ENCODE peak calls at places on chromosomes 2 and 18, in seven cellular contexts. O is Calu3; I is cerebellum; Z is choroid plexus epithelial cell; L is activated naive CD8-positive, alpha-beta T cell treated with anti-CD3 and anti-CD28 coated beads for 36 hours; W is progenitor cell of endocrine pancreas; F is activated CD4-positive, CD25-positive, alpha-beta regulatory T cell. M is an unnamed sample.

GRCh38 chr2:186903183-186903582 is 54.2 kb upstream of the ZSWIM2 start:
- DNase-seq in O (no peak), I (no peak), Z (peak), L (no peak), W (no peak), F (no peak), M (no peak)

GRCh38 chr2:200379481-200380120 is 73.1 kb downstream of the SPATS2L start:
- DNase-seq in O (no peak), I (no peak), Z (no peak), L (no peak), W (no peak), F (no peak), M (no peak)

GRCh38 chr18:77547757-77548156 is 298.1 kb downstream of the GALR1 start:
- DNase-seq in O (no peak), I (no peak), Z (no peak), L (no peak), W (no peak), F (no peak), M (no peak)

GRCh38 chr2:46351388-46352141 is 54.4 kb downstream of the EPAS1 start:
- DNase-seq in O (no peak), I (no peak), Z (no peak), L (peak), W (no peak), F (peak), M (no peak)

GRCh38 chr18:48602759-48603390 is 64.0 kb downstream of the CTIF start:
- DNase-seq in O (no peak), I (no peak), Z (no peak), L (no peak), W (no peak), F (no peak), M (no peak)

GRCh38 chr2:232345251-232345650 is 33.3 kb upstream of the ALPP start:
- DNase-seq in O (no peak), I (no peak), Z (no peak), L (no peak), W (no peak), F (no peak), M (no peak)

GRCh38 chr2:23568257-23569190 is 183.5 kb downstream of the KLHL29 start:
- DNase-seq in O (no peak), I (no peak), Z (no peak), L (no peak), W (no peak), F (no peak), M (no peak)

GRCh38 chr2:15169326-15170038 is 391.7 kb downstream of the NBAS start:
- DNase-seq in O (peak), I (no peak), Z (peak), L (no peak), W (no peak), F (no peak), M (no peak)

GRCh38 chr2:43222472-43223146 is 3.8 kb downstream of the ZFP36L2 start:
- DNase-seq in O (no peak), I (no peak), Z (peak), L (no peak), W (no peak), F (no peak), M (no peak)

GRCh38 chr2:74198461-74199274 is at the start of gene MTHFD2:
- DNase-seq in O (peak), I (peak), Z (peak), L (peak), W (peak), F (peak), M (peak)

GRCh38 chr2:104873689-104874054 is 19.8 kb downstream of the POU3F3 start:
- DNase-seq in O (no peak), I (no peak), Z (no peak), L (no peak), W (no peak), F (no peak), M (no peak)

GRCh38 chr2:25920326-25920725 is 42.0 kb upstream of the ASXL2 start:
- DNase-seq in O (no peak), I (no peak), Z (peak), L (no peak), W (no peak), F (no peak), M (no peak)

GRCh38 chr18:46167971-46168370 is 63.8 kb downstream of the HAUS1 start:
- DNase-seq in O (peak), I (no peak), Z (no peak), L (peak), W (no peak), F (no peak), M (no peak)

GRCh38 chr2:201797175-201797840 is 9.0 kb upstream of the CDK15 start:
- DNase-seq in O (no peak), I (no peak), Z (peak), L (no peak), W (no peak), F (no peak), M (no peak)

GRCh38 chr2:25976884-25977741 is 5.2 kb downstream of the KIF3C start:
- DNase-seq in O (no peak), I (no peak), Z (peak), L (no peak), W (no peak), F (no peak), M (no peak)

M was measured in dorsolateral prefrontal cortex.